ENCODE peak calls at places on chromosomes 13 and 19, in nine cellular contexts. One of them, this sample, is unnamed.
A peak's percentile ranks its signal among the peaks of the same experiment; 100 is the strongest.

GRCh38 chr19:50720921-50721291 is 1.3 kb upstream of the SHANK1 start:
- DNase-seq in T-helper 2 cell: no peak
- DNase-seq in activated naive CD8-positive, alpha-beta T cell treated with anti-CD3 and anti-CD28 coated beads for 36 hours: no peak
- DNase-seq in stimulated activated CD4-positive, alpha-beta T cell treated with anti-CD3 and anti-CD28 coated beads, Interleukin-15, amount 100 ng/mL, for 1 hour: no peak
- DNase-seq in left ventricle myocardium inferior: no peak
- DNase-seq in ureter: no peak
- DNase-seq in HEK293T: no peak
- DNase-seq in CD8-positive, alpha-beta memory T cell: no peak
- DNase-seq in AG08395: peak; percentile 76
- DNase-seq in this sample: no peak

GRCh38 chr13:76886005-76886291 is 257 bp downstream of the KCTD12 start:
- DNase-seq in AG08395: no peak
- DNase-seq in CD8-positive, alpha-beta memory T cell: no peak
- DNase-seq in ureter: no peak
- DNase-seq in T-helper 2 cell: no peak
- DNase-seq in HEK293T: no peak
- DNase-seq in activated naive CD8-positive, alpha-beta T cell treated with anti-CD3 and anti-CD28 coated beads for 36 hours: no peak
- DNase-seq in left ventricle myocardium inferior: no peak
- DNase-seq in stimulated activated CD4-positive, alpha-beta T cell treated with anti-CD3 and anti-CD28 coated beads, Interleukin-15, amount 100 ng/mL, for 1 hour: no peak
- DNase-seq in this sample: no peak

GRCh38 chr19:32318884-32319520 is 26.4 kb upstream of the ZNF507 start:
- DNase-seq in activated naive CD8-positive, alpha-beta T cell treated with anti-CD3 and anti-CD28 coated beads for 36 hours: no peak
- DNase-seq in HEK293T: peak; percentile 60
- DNase-seq in T-helper 2 cell: no peak
- DNase-seq in CD8-positive, alpha-beta memory T cell: no peak
- DNase-seq in AG08395: peak; percentile 49
- DNase-seq in ureter: peak; percentile 33
- DNase-seq in stimulated activated CD4-positive, alpha-beta T cell treated with anti-CD3 and anti-CD28 coated beads, Interleukin-15, amount 100 ng/mL, for 1 hour: no peak
- DNase-seq in left ventricle myocardium inferior: no peak
- DNase-seq in this sample: no peak

GRCh38 chr19:56554272-56554869 is 12.9 kb upstream of the ZNF470 start:
- DNase-seq in activated naive CD8-positive, alpha-beta T cell treated with anti-CD3 and anti-CD28 coated beads for 36 hours: no peak
- DNase-seq in ureter: no peak
- DNase-seq in AG08395: no peak
- DNase-seq in stimulated activated CD4-positive, alpha-beta T cell treated with anti-CD3 and anti-CD28 coated beads, Interleukin-15, amount 100 ng/mL, for 1 hour: no peak
- DNase-seq in CD8-positive, alpha-beta memory T cell: no peak
- DNase-seq in T-helper 2 cell: no peak
- DNase-seq in HEK293T: no peak
- DNase-seq in left ventricle myocardium inferior: no peak
- DNase-seq in this sample: no peak

GRCh38 chr19:44111910-44112463 is 1.2 kb upstream of the ZNF225 start:
- DNase-seq in HEK293T: no peak
- DNase-seq in left ventricle myocardium inferior: no peak
- DNase-seq in stimulated activated CD4-positive, alpha-beta T cell treated with anti-CD3 and anti-CD28 coated beads, Interleukin-15, amount 100 ng/mL, for 1 hour: no peak
- DNase-seq in activated naive CD8-positive, alpha-beta T cell treated with anti-CD3 and anti-CD28 coated beads for 36 hours: peak; percentile 18
- DNase-seq in ureter: no peak
- DNase-seq in CD8-positive, alpha-beta memory T cell: no peak
- DNase-seq in AG08395: peak; percentile 49
- DNase-seq in T-helper 2 cell: no peak
- DNase-seq in this sample: no peak

GRCh38 chr19:55526216-55527196 is 10.4 kb downstream of the SBK2 start:
- DNase-seq in AG08395: peak; percentile 57
- DNase-seq in HEK293T: no peak
- DNase-seq in T-helper 2 cell: no peak
- DNase-seq in activated naive CD8-positive, alpha-beta T cell treated with anti-CD3 and anti-CD28 coated beads for 36 hours: no peak
- DNase-seq in stimulated activated CD4-positive, alpha-beta T cell treated with anti-CD3 and anti-CD28 coated beads, Interleukin-15, amount 100 ng/mL, for 1 hour: no peak
- DNase-seq in ureter: peak; percentile 71
- DNase-seq in CD8-positive, alpha-beta memory T cell: no peak
- DNase-seq in left ventricle myocardium inferior: peak; percentile 82
- DNase-seq in this sample: peak; percentile 72

GRCh38 chr13:36925603-36926002 is 5.6 kb upstream of the SMAD9 start:
- DNase-seq in HEK293T: no peak
- DNase-seq in left ventricle myocardium inferior: no peak
- DNase-seq in CD8-positive, alpha-beta memory T cell: no peak
- DNase-seq in activated naive CD8-positive, alpha-beta T cell treated with anti-CD3 and anti-CD28 coated beads for 36 hours: no peak
- DNase-seq in stimulated activated CD4-positive, alpha-beta T cell treated with anti-CD3 and anti-CD28 coated beads, Interleukin-15, amount 100 ng/mL, for 1 hour: no peak
- DNase-seq in ureter: no peak
- DNase-seq in AG08395: no peak
- DNase-seq in T-helper 2 cell: no peak
- DNase-seq in this sample: no peak

GRCh38 chr19:13022859-13023636 is 27.8 kb downstream of the NFIX start:
- DNase-seq in T-helper 2 cell: no peak
- DNase-seq in ureter: peak; percentile 89
- DNase-seq in activated naive CD8-positive, alpha-beta T cell treated with anti-CD3 and anti-CD28 coated beads for 36 hours: no peak
- DNase-seq in HEK293T: peak; percentile 52
- DNase-seq in CD8-positive, alpha-beta memory T cell: no peak
- DNase-seq in AG08395: peak; percentile 90
- DNase-seq in left ventricle myocardium inferior: peak; percentile 87
- DNase-seq in stimulated activated CD4-positive, alpha-beta T cell treated with anti-CD3 and anti-CD28 coated beads, Interleukin-15, amount 100 ng/mL, for 1 hour: no peak
- DNase-seq in this sample: peak; percentile 82

GRCh38 chr19:48342414-48342738 is 17.0 kb downstream of the EMP3 start:
- DNase-seq in HEK293T: no peak
- DNase-seq in AG08395: no peak
- DNase-seq in stimulated activated CD4-positive, alpha-beta T cell treated with anti-CD3 and anti-CD28 coated beads, Interleukin-15, amount 100 ng/mL, for 1 hour: no peak
- DNase-seq in CD8-positive, alpha-beta memory T cell: no peak
- DNase-seq in ureter: no peak
- DNase-seq in left ventricle myocardium inferior: no peak
- DNase-seq in T-helper 2 cell: no peak
- DNase-seq in activated naive CD8-positive, alpha-beta T cell treated with anti-CD3 and anti-CD28 coated beads for 36 hours: no peak
- DNase-seq in this sample: no peak

GRCh38 chr19:50480281-50481111 is 3.8 kb upstream of the GARIN5A start:
- DNase-seq in stimulated activated CD4-positive, alpha-beta T cell treated with anti-CD3 and anti-CD28 coated beads, Interleukin-15, amount 100 ng/mL, for 1 hour: no peak
- DNase-seq in T-helper 2 cell: no peak
- DNase-seq in activated naive CD8-positive, alpha-beta T cell treated with anti-CD3 and anti-CD28 coated beads for 36 hours: no peak
- DNase-seq in AG08395: no peak
- DNase-seq in left ventricle myocardium inferior: no peak
- DNase-seq in ureter: no peak
- DNase-seq in CD8-positive, alpha-beta memory T cell: no peak
- DNase-seq in HEK293T: no peak
- DNase-seq in this sample: no peak

GRCh38 chr19:35557539-35558399 is 5.7 kb downstream of the ATP4A start:
- DNase-seq in stimulated activated CD4-positive, alpha-beta T cell treated with anti-CD3 and anti-CD28 coated beads, Interleukin-15, amount 100 ng/mL, for 1 hour: peak; percentile 46
- DNase-seq in AG08395: peak; percentile 35
- DNase-seq in left ventricle myocardium inferior: peak; percentile 51
- DNase-seq in HEK293T: peak; percentile 96
- DNase-seq in CD8-positive, alpha-beta memory T cell: peak; percentile 21
- DNase-seq in ureter: no peak
- DNase-seq in activated naive CD8-positive, alpha-beta T cell treated with anti-CD3 and anti-CD28 coated beads for 36 hours: peak; percentile 72
- DNase-seq in T-helper 2 cell: peak; percentile 29
- DNase-seq in this sample: peak; percentile 60

GRCh38 chr13:43546821-43547220 is 240.0 kb downstream of the ENOX1 start:
- DNase-seq in left ventricle myocardium inferior: no peak
- DNase-seq in stimulated activated CD4-positive, alpha-beta T cell treated with anti-CD3 and anti-CD28 coated beads, Interleukin-15, amount 100 ng/mL, for 1 hour: no peak
- DNase-seq in AG08395: no peak
- DNase-seq in activated naive CD8-positive, alpha-beta T cell treated with anti-CD3 and anti-CD28 coated beads for 36 hours: no peak
- DNase-seq in T-helper 2 cell: no peak
- DNase-seq in ureter: no peak
- DNase-seq in HEK293T: no peak
- DNase-seq in CD8-positive, alpha-beta memory T cell: no peak
- DNase-seq in this sample: no peak

GRCh38 chr19:45630463-45630862 is 8.7 kb downstream of the EML2 start:
- DNase-seq in stimulated activated CD4-positive, alpha-beta T cell treated with anti-CD3 and anti-CD28 coated beads, Interleukin-15, amount 100 ng/mL, for 1 hour: no peak
- DNase-seq in ureter: no peak
- DNase-seq in T-helper 2 cell: no peak
- DNase-seq in activated naive CD8-positive, alpha-beta T cell treated with anti-CD3 and anti-CD28 coated beads for 36 hours: peak; percentile 37
- DNase-seq in left ventricle myocardium inferior: no peak
- DNase-seq in AG08395: peak; percentile 87
- DNase-seq in HEK293T: no peak
- DNase-seq in CD8-positive, alpha-beta memory T cell: no peak
- DNase-seq in this sample: no peak

GRCh38 chr13:78341032-78341431 is 262.3 kb downstream of the POU4F1 start:
- DNase-seq in HEK293T: no peak
- DNase-seq in CD8-positive, alpha-beta memory T cell: no peak
- DNase-seq in activated naive CD8-positive, alpha-beta T cell treated with anti-CD3 and anti-CD28 coated beads for 36 hours: no peak
- DNase-seq in AG08395: no peak
- DNase-seq in T-helper 2 cell: no peak
- DNase-seq in left ventricle myocardium inferior: no peak
- DNase-seq in ureter: no peak
- DNase-seq in stimulated activated CD4-positive, alpha-beta T cell treated with anti-CD3 and anti-CD28 coated beads, Interleukin-15, amount 100 ng/mL, for 1 hour: no peak
- DNase-seq in this sample: no peak

GRCh38 chr13:44578064-44578394 is 1.9 kb upstream of the TSC22D1 start:
- DNase-seq in activated naive CD8-positive, alpha-beta T cell treated with anti-CD3 and anti-CD28 coated beads for 36 hours: no peak
- DNase-seq in stimulated activated CD4-positive, alpha-beta T cell treated with anti-CD3 and anti-CD28 coated beads, Interleukin-15, amount 100 ng/mL, for 1 hour: no peak
- DNase-seq in HEK293T: no peak
- DNase-seq in T-helper 2 cell: no peak
- DNase-seq in ureter: peak; percentile 48
- DNase-seq in CD8-positive, alpha-beta memory T cell: no peak
- DNase-seq in AG08395: peak; percentile 31
- DNase-seq in left ventricle myocardium inferior: no peak
- DNase-seq in this sample: no peak

GRCh38 chr13:76848596-76848995 is 37.6 kb downstream of the KCTD12 start:
- DNase-seq in stimulated activated CD4-positive, alpha-beta T cell treated with anti-CD3 and anti-CD28 coated beads, Interleukin-15, amount 100 ng/mL, for 1 hour: no peak
- DNase-seq in left ventricle myocardium inferior: peak; percentile 34
- DNase-seq in AG08395: peak; percentile 15
- DNase-seq in CD8-positive, alpha-beta memory T cell: no peak
- DNase-seq in HEK293T: no peak
- DNase-seq in activated naive CD8-positive, alpha-beta T cell treated with anti-CD3 and anti-CD28 coated beads for 36 hours: no peak
- DNase-seq in ureter: no peak
- DNase-seq in T-helper 2 cell: no peak
- DNase-seq in this sample: peak; percentile 28

GRCh38 chr13:100235311-100235901 is 146.5 kb downstream of the PCCA start:
- DNase-seq in activated naive CD8-positive, alpha-beta T cell treated with anti-CD3 and anti-CD28 coated beads for 36 hours: no peak
- DNase-seq in stimulated activated CD4-positive, alpha-beta T cell treated with anti-CD3 and anti-CD28 coated beads, Interleukin-15, amount 100 ng/mL, for 1 hour: no peak
- DNase-seq in left ventricle myocardium inferior: no peak
- DNase-seq in T-helper 2 cell: no peak
- DNase-seq in AG08395: peak; percentile 59
- DNase-seq in HEK293T: peak; percentile 40
- DNase-seq in ureter: no peak
- DNase-seq in CD8-positive, alpha-beta memory T cell: peak; percentile 28
- DNase-seq in this sample: no peak

GRCh38 chr13:39350461-39350881 is 252.5 kb downstream of the LHFPL6 start:
- DNase-seq in T-helper 2 cell: no peak
- DNase-seq in activated naive CD8-positive, alpha-beta T cell treated with anti-CD3 and anti-CD28 coated beads for 36 hours: no peak
- DNase-seq in CD8-positive, alpha-beta memory T cell: no peak
- DNase-seq in left ventricle myocardium inferior: peak; percentile 53
- DNase-seq in HEK293T: no peak
- DNase-seq in AG08395: no peak
- DNase-seq in stimulated activated CD4-positive, alpha-beta T cell treated with anti-CD3 and anti-CD28 coated beads, Interleukin-15, amount 100 ng/mL, for 1 hour: no peak
- DNase-seq in ureter: no peak
- DNase-seq in this sample: peak; percentile 50

GRCh38 chr13:45196091-45196490 is 4.8 kb downstream of the KCTD4 start:
- DNase-seq in ureter: no peak
- DNase-seq in CD8-positive, alpha-beta memory T cell: no peak
- DNase-seq in AG08395: no peak
- DNase-seq in stimulated activated CD4-positive, alpha-beta T cell treated with anti-CD3 and anti-CD28 coated beads, Interleukin-15, amount 100 ng/mL, for 1 hour: no peak
- DNase-seq in HEK293T: no peak
- DNase-seq in activated naive CD8-positive, alpha-beta T cell treated with anti-CD3 and anti-CD28 coated beads for 36 hours: no peak
- DNase-seq in left ventricle myocardium inferior: no peak
- DNase-seq in T-helper 2 cell: no peak
- DNase-seq in this sample: no peak

GRCh38 chr19:39499082-39499642 is 415 bp downstream of the DLL3 start:
- DNase-seq in ureter: no peak
- DNase-seq in activated naive CD8-positive, alpha-beta T cell treated with anti-CD3 and anti-CD28 coated beads for 36 hours: peak; percentile 38
- DNase-seq in T-helper 2 cell: no peak
- DNase-seq in AG08395: no peak
- DNase-seq in stimulated activated CD4-positive, alpha-beta T cell treated with anti-CD3 and anti-CD28 coated beads, Interleukin-15, amount 100 ng/mL, for 1 hour: no peak
- DNase-seq in left ventricle myocardium inferior: no peak
- DNase-seq in CD8-positive, alpha-beta memory T cell: no peak
- DNase-seq in HEK293T: no peak
- DNase-seq in this sample: no peak